ENCODE peak calls at places on chromosomes 7 and 10, in nine cellular contexts. H, K, X, W, T, L, F, R and B are unnamed samples.
A peak's percentile ranks its signal among the peaks of the same experiment; 100 is the strongest.

GRCh38 chr10:96292971-96293909 is 11.0 kb upstream of the DNTT start:
- DNase-seq in H (no peak), F (no peak), T (peak; percentile 15), L (no peak), X (peak; percentile 61), K (no peak), R (peak; percentile 78), W (no peak), B (peak; percentile 43)

GRCh38 chr10:116122664-116123063 is 150.3 kb downstream of the GFRA1 start:
- DNase-seq in L (no peak), F (no peak), W (peak; percentile 25), H (no peak), X (no peak), R (no peak), T (no peak), K (no peak), B (no peak)

GRCh38 chr7:32290015-32290414 is 200.2 kb downstream of the LSM5 start:
- DNase-seq in F (no peak), L (no peak), R (no peak), W (peak; percentile 30), K (no peak), X (no peak), T (no peak), H (peak; percentile 73), B (no peak)

GRCh38 chr10:100551231-100551630 is 15.5 kb downstream of the HIF1AN start:
- DNase-seq in W (no peak), T (no peak), R (no peak), H (no peak), X (no peak), K (no peak), L (no peak), F (no peak), B (no peak)

GRCh38 chr10:91549296-91549695 is 83.6 kb downstream of the PPP1R3C start:
- DNase-seq in H (no peak), K (no peak), T (no peak), F (no peak), X (no peak), W (no peak), R (no peak), L (no peak), B (no peak)

GRCh38 chr10:5975641-5976473 is 1.5 kb downstream of the IL15RA start:
- DNase-seq in T (no peak), F (peak; percentile 41), X (no peak), H (no peak), L (peak; percentile 48), K (no peak), W (no peak), R (no peak), B (peak; percentile 69)

GRCh38 chr10:32340596-32341180 is 6.3 kb downstream of the EPC1 start:
- DNase-seq in T (no peak), R (no peak), X (no peak), H (no peak), K (no peak), W (no peak), L (no peak), F (no peak), B (no peak)

GRCh38 chr10:114653926-114654325 is 4.1 kb downstream of the ABLIM1 start:
- DNase-seq in F (no peak), H (peak; percentile 54), R (peak; percentile 7), L (no peak), T (no peak), X (no peak), W (no peak), K (no peak), B (no peak)

GRCh38 chr10:59993931-59994330 is 87.6 kb upstream of the CCDC6 start:
- DNase-seq in K (no peak), R (no peak), H (no peak), T (no peak), X (no peak), F (no peak), L (no peak), W (no peak), B (no peak)

GRCh38 chr7:51351661-51352060 is 35.1 kb upstream of the COBL start:
- DNase-seq in W (no peak), R (no peak), K (no peak), L (no peak), T (peak; percentile 66), F (no peak), X (no peak), H (no peak), B (no peak)

GRCh38 chr7:43108255-43109011 is 4.0 kb upstream of the HECW1 start:
- DNase-seq in L (peak; percentile 71), F (peak; percentile 75), K (peak; percentile 88), T (peak; percentile 75), R (peak; percentile 92), W (peak; percentile 68), H (peak; percentile 75), X (peak; percentile 85), B (peak; percentile 67)

GRCh38 chr7:111560773-111561658 is 1.3 kb downstream of the IMMP2L start:
- DNase-seq in F (peak; percentile 18), W (no peak), R (peak; percentile 78), K (no peak), T (peak; percentile 48), X (peak; percentile 10), L (no peak), H (no peak), B (no peak)

GRCh38 chr7:152145853-152146466 is 120.5 kb downstream of the GALNT11 start:
- DNase-seq in K (no peak), T (peak; percentile 70), X (peak; percentile 50), H (peak; percentile 25), L (no peak), W (no peak), F (peak; percentile 37), R (peak; percentile 66), B (peak; percentile 35)

GRCh38 chr7:39950473-39951155 is 558 bp downstream of the CDK13 start:
- DNase-seq in R (peak; percentile 30), W (peak; percentile 55), K (no peak), F (peak; percentile 61), X (peak; percentile 69), T (peak; percentile 20), H (peak; percentile 31), L (peak; percentile 79), B (peak; percentile 32)

GRCh38 chr10:119652361-119652760 is 1.2 kb downstream of the BAG3 start:
- DNase-seq in X (peak; percentile 29), H (no peak), F (no peak), K (no peak), T (no peak), R (no peak), W (no peak), L (no peak), B (peak; percentile 29)

GRCh38 chr7:50409856-50410468 is 40.2 kb downstream of the FIGNL1 start:
- DNase-seq in X (no peak), R (no peak), F (no peak), W (no peak), L (no peak), T (no peak), H (no peak), K (no peak), B (no peak)

GRCh38 chr7:104482362-104483042 is 154.1 kb downstream of the LHFPL3 start:
- DNase-seq in F (no peak), X (no peak), H (peak; percentile 97), L (no peak), T (no peak), R (no peak), K (no peak), W (no peak), B (peak; percentile 77)

GRCh38 chr7:24722386-24723177 is 34.7 kb downstream of the GSDME start:
- DNase-seq in W (no peak), L (no peak), K (peak; percentile 55), T (peak; percentile 24), F (no peak), H (no peak), R (peak; percentile 66), X (peak; percentile 54), B (no peak)

GRCh38 chr10:77386833-77387232 is 250.8 kb downstream of the KCNMA1 start:
- DNase-seq in W (no peak), T (peak; percentile 74), X (no peak), K (no peak), R (no peak), F (no peak), H (no peak), L (no peak), B (no peak)

GRCh38 chr7:20539201-20539600 is 76.3 kb upstream of the ABCB5 start:
- DNase-seq in H (no peak), W (no peak), F (no peak), K (no peak), T (no peak), X (peak; percentile 20), L (no peak), R (peak; percentile 84), B (no peak)

GRCh38 chr7:138434458-138435093 is 25.5 kb upstream of the TRIM24 start:
- DNase-seq in H (no peak), W (no peak), K (no peak), F (no peak), T (no peak), X (no peak), L (no peak), R (peak; percentile 18), B (no peak)
- TF ChIP-seq CTCF in H (no peak), W (no peak), K (no peak), F (no peak), T (no peak), X (no peak), L (no peak), R (no peak), B (no peak)

GRCh38 chr10:17671307-17671706 is 27.4 kb downstream of the STAM start:
- DNase-seq in K (no peak), W (no peak), T (no peak), H (no peak), L (no peak), R (peak; percentile 81), X (peak; percentile 31), F (no peak), B (no peak)
- H3K27me3 ChIP-seq in K (no peaks in the 10 kb centered on the region), W (no peaks in the 10 kb centered on the region), T (no peaks in the 10 kb centered on the region), H (no peaks in the 10 kb centered on the region), L (no peaks in the 10 kb centered on the region), R (no peaks in the 10 kb centered on the region), X (no peaks in the 10 kb centered on the region), F (no peaks in the 10 kb centered on the region), B (no peaks in the 10 kb centered on the region)

DNA sequence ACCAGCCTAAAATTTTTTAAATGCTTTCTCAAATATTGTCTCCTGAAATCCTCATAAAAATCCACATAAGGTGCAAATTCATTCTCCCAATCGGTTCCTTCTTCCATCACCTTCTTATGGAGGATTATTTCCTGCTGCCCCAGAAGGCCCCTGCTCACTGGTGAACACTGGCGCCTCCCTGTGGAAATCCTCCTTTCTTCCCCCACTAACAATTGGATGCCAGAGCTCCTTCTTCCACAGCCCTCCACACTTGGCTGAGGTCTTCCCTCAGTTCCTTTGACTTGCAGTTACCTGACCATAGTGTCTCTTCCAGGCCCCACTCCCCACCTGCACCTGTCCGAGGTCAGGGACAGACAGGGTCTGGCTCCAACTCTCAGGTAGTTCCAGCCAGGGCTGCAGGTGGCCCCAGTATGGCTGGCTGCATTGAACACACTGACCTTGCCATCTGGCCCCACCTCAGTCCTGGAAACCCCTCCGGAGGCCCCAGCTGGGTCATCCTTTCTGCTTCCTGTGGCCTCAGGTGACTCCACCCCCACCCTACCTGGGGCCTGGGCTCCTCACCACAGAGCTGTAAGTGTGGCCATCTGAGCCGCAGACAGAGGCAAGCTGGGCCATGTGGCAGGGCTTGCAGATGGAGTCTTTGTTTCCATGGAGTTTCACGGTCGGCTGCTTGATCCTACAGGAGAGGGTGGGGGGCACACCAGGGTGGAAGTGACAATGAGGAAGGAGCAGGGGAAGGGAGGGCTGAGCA is 18.4 kb downstream of the SPOCK2 start:
- DNase-seq in X (peak; percentile 50), F (no peak), W (no peak), H (no peak), K (no peak), T (no peak), L (peak; percentile 31), R (peak; percentile 66), B (no peak)
- TF ChIP-seq CTCF in X (peak; percentile 53), F (no peak), W (no peak), H (no peak), K (peak; percentile 70), T (peak; percentile 36), L (no peak), R (peak; percentile 67), B (no peak)

GRCh38 chr10:1601371-1601906 is 135.9 kb downstream of the ADARB2 start:
- DNase-seq in L (no peak), F (no peak), H (no peak), W (no peak), T (no peak), K (no peak), R (no peak), X (no peak), B (no peak)
- H3K27me3 ChIP-seq in L (peaks cover 4% of the 10 kb centered on the region), F (no peaks in the 10 kb centered on the region), H (no peaks in the 10 kb centered on the region), W (no peaks in the 10 kb centered on the region), T (no peaks in the 10 kb centered on the region), K (no peaks in the 10 kb centered on the region), R (no peaks in the 10 kb centered on the region), X (no peaks in the 10 kb centered on the region), B (peaks cover 3% of the 10 kb centered on the region)